ENCODE peak calls at places on chromosomes 16 and 17, in five cellular contexts. W is OCI-LY7, C is small intestine, A is A549, X is left ventricle myocardium inferior. R is an unnamed sample.

GRCh38 chr16:31429314-31429713 is 1.2 kb upstream of the COX6A2 start:
- DNase-seq in W (no peak), C (no peak), A (no peak), X (no peak), R (no peak)

GRCh38 chr17:36027776-36028175 is 10.0 kb upstream of the CCL23 start:
- DNase-seq in W (no peak), C (no peak), A (no peak), X (no peak), R (no peak)

GRCh38 chr17:62090021-62090824 is 25.1 kb upstream of the MED13 start:
- DNase-seq in W (no peak), C (peak), A (no peak), X (no peak), R (no peak)

GRCh38 chr16:13111747-13112146 is 210.3 kb downstream of the SHISA9 start:
- DNase-seq in W (no peak), C (no peak), A (no peak), X (no peak), R (no peak)

GRCh38 chr17:57577751-57578607 is 167.1 kb downstream of the CCDC182 start:
- DNase-seq in W (no peak), C (no peak), A (no peak), X (peak), R (no peak)

GRCh38 chr16:840561-841454 is 40.3 kb upstream of the GNG13 start:
- DNase-seq in W (no peak), C (no peak), A (no peak), X (no peak), R (no peak)

GRCh38 chr16:27067138-27067537 is 411 bp downstream of the C16orf82 start:
- DNase-seq in W (no peak), C (no peak), A (no peak), X (no peak), R (no peak)

GRCh38 chr17:56833023-56833811 is 503 bp downstream of the C17orf67 start:
- DNase-seq in W (peak), C (peak), A (peak), X (peak), R (peak)

GRCh38 chr16:17290237-17290636 is 180.5 kb downstream of the XYLT1 start:
- DNase-seq in W (no peak), C (no peak), A (no peak), X (no peak), R (no peak)

GRCh38 chr16:78606572-78606971 is 507.1 kb downstream of the WWOX start:
- DNase-seq in W (no peak), C (no peak), A (no peak), X (no peak), R (no peak)

GRCh38 chr16:51592013-51592501 is 441.0 kb upstream of the SALL1 start:
- DNase-seq in W (no peak), C (no peak), A (no peak), X (no peak), R (no peak)

GRCh38 chr16:81755915-81756644 is 23.0 kb upstream of the PLCG2 start:
- DNase-seq in W (no peak), C (no peak), A (no peak), X (no peak), R (no peak)

GRCh38 chr17:17125136-17126084 is 80.7 kb downstream of the PLD6 start:
- DNase-seq in W (no peak), C (no peak), A (no peak), X (no peak), R (no peak)
- H3K27ac ChIP-seq in W (no peak), C (no peak), A (no peak), X (peak), R (no peak)

GRCh38 chr17:78990349-78991016 is 10.8 kb upstream of the LGALS3BP start:
- DNase-seq in W (no peak), C (no peak), A (no peak), X (peak), R (no peak)

GRCh38 chr17:78986048-78986648 is 6.4 kb upstream of the LGALS3BP start:
- DNase-seq in W (peak), C (peak), A (no peak), X (no peak), R (no peak)

GRCh38 chr17:78991017-78991783 is 11.5 kb upstream of the LGALS3BP start:
- DNase-seq in W (no peak), C (no peak), A (no peak), X (peak), R (no peak)

GRCh38 chr17:78985395-78985794 is 5.7 kb upstream of the LGALS3BP start:
- DNase-seq in W (no peak), C (no peak), A (no peak), X (no peak), R (no peak)

DNA sequence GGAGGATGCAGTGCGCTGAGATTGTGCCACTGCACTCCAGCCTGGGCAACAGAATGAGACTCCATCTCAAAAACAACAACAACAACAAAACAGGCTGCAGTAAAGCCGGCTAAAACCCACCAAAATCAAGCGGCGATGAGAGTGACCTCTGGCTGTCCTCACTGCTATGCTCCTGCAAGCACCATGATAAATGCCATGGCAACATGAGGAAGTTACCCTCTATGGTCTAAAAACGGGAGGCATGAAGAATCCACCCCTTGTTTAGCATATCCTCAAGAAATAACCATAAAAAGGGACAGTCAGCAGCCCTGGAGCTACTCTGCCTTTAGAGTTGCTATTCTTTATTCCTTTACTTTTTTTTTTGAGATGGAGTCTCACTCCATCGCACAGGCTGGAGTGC is 8.4 kb upstream of the LGALS3BP start:
- DNase-seq in W (no peak), C (no peak), A (no peak), X (peak), R (no peak)
- H3K27ac ChIP-seq in W (no peak), C (no peak), A (no peak), X (peak), R (peak)

DNA sequence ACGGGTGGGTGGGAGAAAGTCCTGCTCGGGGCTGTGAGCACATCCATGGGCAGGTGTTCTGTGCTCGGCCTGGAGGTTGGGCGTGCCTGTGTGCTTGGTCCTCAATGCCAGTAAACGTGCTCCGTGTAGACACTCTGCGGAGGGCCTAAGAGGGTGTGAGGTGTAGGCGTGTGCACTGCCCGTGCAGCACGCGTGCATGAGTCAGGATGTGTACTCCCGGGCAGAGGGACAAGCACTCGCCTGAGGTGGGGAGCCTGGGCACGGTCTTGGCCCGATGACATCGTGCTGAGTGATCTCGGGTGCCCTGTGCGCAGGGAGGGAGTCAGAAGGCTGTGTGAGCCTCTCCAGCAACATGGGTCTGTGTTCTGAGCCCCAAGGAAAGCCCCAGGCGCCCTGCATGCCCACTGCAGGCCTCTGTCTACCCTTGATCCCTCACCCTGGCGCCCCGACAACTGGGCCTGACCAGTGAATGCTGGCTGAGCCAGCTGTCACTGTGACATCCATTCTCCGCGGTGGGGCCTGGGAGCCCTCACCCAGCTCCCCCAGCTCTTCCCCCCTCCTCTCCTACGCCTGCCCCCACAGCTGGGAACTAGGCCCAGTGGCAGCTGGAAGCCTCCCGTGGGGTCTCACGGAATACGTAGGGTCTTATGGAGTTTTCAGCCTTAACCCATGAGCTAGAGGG is 23.5 kb upstream of the NXPH3 start:
- DNase-seq in W (no peak), C (peak), A (no peak), X (no peak), R (no peak)
- H3K27ac ChIP-seq in W (no peak), C (no peak), A (no peak), X (no peak), R (no peak)

GRCh38 chr17:29146369-29146972 is 33.7 kb downstream of the MYO18A start:
- DNase-seq in W (no peak), C (no peak), A (no peak), X (no peak), R (no peak)

GRCh38 chr17:29141484-29141835 is 38.7 kb downstream of the MYO18A start:
- DNase-seq in W (no peak), C (no peak), A (no peak), X (no peak), R (no peak)

GRCh38 chr17:29145289-29146058 is 34.7 kb downstream of the MYO18A start:
- DNase-seq in W (peak), C (peak), A (peak), X (peak), R (no peak)

GRCh38 chr17:29140631-29141483 is 39.3 kb downstream of the MYO18A start:
- DNase-seq in W (peak), C (no peak), A (no peak), X (no peak), R (no peak)

DNA sequence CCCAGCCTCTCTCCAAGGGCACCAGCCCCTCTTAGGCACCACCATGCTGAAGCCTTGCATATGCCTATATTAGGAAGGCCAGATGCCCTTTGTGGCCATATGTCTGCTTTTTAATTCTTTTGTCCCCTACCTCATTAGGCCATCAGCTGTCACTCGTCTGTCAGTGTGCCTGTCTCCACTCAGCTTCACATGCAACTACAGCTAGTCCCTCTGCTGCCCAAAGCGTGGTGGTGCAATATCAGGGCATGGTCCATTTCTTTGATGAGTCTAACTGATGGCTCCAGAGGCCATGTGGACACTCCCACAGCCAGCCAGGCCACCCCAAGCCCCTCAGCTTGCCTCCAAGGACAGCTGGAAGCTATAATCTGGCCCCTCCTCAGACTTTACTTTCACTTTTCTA is 36.3 kb downstream of the MYO18A start:
- DNase-seq in W (peak), C (peak), A (peak), X (no peak), R (no peak)
- H3K27ac ChIP-seq in W (no peak), C (no peak), A (no peak), X (peak), R (no peak)

GRCh38 chr17:39751016-39751543 is 13.3 kb downstream of the GRB7 start:
- DNase-seq in W (no peak), C (no peak), A (no peak), X (no peak), R (no peak)

GRCh38 chr17:39747745-39748144 is 10.0 kb downstream of the GRB7 start:
- DNase-seq in W (no peak), C (no peak), A (no peak), X (no peak), R (no peak)

GRCh38 chr17:39752241-39752831 is 14.6 kb downstream of the GRB7 start:
- DNase-seq in W (no peak), C (no peak), A (no peak), X (no peak), R (no peak)

GRCh38 chr17:39751637-39752036 is 13.9 kb downstream of the GRB7 start:
- DNase-seq in W (no peak), C (no peak), A (no peak), X (no peak), R (no peak)

DNA sequence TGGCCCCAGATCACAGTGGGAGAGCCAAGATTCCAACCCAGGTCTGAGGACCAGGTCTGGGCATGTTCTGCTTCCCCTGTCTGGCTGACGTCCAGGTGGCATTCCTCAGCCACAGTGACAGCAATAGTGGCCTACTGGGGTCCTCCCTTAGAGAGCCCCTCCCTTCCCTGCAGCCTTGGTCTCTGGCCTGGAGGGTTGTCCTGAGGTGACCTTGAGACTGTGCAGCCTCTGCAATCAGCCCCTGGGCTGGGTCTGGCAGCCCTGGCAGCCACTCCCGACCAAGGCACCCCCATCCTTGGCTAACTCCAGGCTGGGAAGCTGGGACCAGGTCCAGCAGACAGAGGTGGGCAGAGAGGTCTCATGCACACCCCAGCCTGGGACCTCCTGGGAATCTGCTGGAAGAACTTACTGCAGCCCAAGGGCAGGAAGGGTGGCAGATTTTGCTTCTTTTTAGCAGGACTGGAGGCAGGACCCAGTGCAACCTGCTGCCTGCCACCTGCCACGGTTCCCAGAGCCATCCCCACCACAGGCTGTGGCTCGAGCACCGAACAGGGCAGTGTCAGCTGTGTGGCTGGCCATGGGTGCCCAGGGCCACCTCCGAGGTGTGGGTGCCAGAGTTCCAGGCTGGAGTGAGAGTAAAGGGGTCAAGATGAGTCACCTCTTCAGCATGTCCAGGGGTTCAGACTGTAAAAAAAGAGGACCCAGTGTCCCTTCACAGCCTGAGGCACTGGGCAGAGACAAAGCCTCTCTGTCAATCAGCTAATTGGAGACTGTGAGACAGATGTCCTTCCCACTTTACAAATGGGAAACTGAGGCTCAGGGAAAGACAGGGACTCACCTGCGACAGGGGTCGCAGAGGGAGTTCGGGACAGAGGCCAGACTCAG is 12.6 kb downstream of the GRB7 start:
- DNase-seq in W (no peak), C (peak), A (no peak), X (no peak), R (no peak)
- H3K27ac ChIP-seq in W (no peak), C (no peak), A (peak), X (peak), R (peak)

GRCh38 chr17:40460585-40460975 is 17.3 kb downstream of the IGFBP4 start:
- DNase-seq in W (no peak), C (no peak), A (no peak), X (no peak), R (no peak)
- H3K27ac ChIP-seq in W (no peak), C (no peak), A (peak), X (peak), R (no peak)

GRCh38 chr16:84344781-84345180 is 23.6 kb upstream of the ATP2C2 start:
- DNase-seq in W (no peak), C (no peak), A (no peak), X (no peak), R (no peak)
- H3K27ac ChIP-seq in W (no peak), C (no peak), A (no peak), X (no peak), R (no peak)

GRCh38 chr17:77381185-77381700 is 240.5 kb downstream of the SEC14L1 start:
- DNase-seq in W (no peak), C (no peak), A (no peak), X (no peak), R (no peak)

GRCh38 chr17:77381731-77382130 is 241.0 kb downstream of the SEC14L1 start:
- DNase-seq in W (no peak), C (no peak), A (no peak), X (no peak), R (no peak)

GRCh38 chr17:77379837-77380236 is 239.1 kb downstream of the SEC14L1 start:
- DNase-seq in W (no peak), C (no peak), A (no peak), X (no peak), R (no peak)

GRCh38 chr17:77379065-77379428 is 238.3 kb downstream of the SEC14L1 start:
- DNase-seq in W (no peak), C (no peak), A (no peak), X (no peak), R (no peak)

DNA sequence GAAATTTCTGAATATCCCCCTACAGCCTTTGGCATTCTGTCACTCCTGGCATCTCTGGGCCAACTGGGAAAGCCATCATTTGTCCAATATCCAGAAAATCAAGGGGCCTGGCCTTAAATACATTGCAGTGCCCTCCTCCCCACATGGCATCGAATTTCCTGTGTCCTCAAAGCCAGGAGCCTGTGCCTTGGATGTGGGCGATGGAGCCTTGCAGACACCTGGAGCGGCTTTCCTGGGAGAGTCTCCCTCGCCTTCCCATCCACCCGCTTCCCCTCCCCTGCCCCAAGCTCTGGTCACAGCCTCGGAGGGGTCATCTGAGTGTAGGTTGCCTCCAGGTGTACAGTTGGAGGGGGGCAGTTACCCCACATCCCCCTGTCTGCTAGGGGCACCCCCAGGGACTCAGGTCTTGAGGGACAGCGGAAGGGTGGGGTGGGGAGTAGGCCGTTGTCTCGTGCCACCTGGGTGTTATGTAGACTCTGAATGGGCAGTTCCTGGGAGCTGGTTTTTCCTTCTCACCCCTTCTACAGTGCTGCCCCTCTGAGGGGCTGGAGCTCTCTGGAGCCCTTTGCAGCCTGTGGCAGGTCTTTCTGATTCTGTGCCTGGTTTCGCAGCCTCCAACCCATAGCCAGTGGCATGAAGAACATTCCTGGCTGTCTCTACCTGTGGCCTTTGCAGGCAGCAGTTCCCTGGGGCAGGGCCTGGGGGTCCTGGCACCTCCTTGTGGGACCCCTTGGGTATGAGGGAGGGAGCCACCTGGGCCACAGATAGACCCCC is 239.8 kb downstream of the SEC14L1 start:
- DNase-seq in W (no peak), C (no peak), A (no peak), X (no peak), R (no peak)
- H3K27ac ChIP-seq in W (no peak), C (no peak), A (no peak), X (peak), R (no peak)